ENCODE peak calls at places on chromosome 16, in seven cellular contexts. U is breast epithelium, O is cardiac fibroblast, E is heart right ventricle, C is ascending aorta, M is astrocyte of the spinal cord, V is right atrium auricular region. D is an unnamed sample.

GRCh38 chr16:78271981-78272380 is 172.5 kb downstream of the WWOX start:
- DNase-seq in U (no peak), M (no peak), V (no peak), E (no peak), O (no peak), C (no peak), D (no peak)

GRCh38 chr16:24848065-24848464 is 2.3 kb downstream of the SLC5A11 start:
- DNase-seq in C (no peak), V (no peak), O (peak; percentile 61), U (no peak), E (no peak), M (peak; percentile 67), D (no peak)

GRCh38 chr16:66502020-66502913 is 47.7 kb downstream of the TK2 start:
- DNase-seq in C (peak; percentile 89), V (peak; percentile 82), O (peak; percentile 72), M (no peak), U (peak; percentile 56), E (no peak), D (no peak)

GRCh38 chr16:66267287-66268137 is 99.0 kb upstream of the CDH5 start:
- DNase-seq in U (peak; percentile 35), C (no peak), V (peak; percentile 50), E (no peak), O (peak; percentile 14), M (no peak), D (peak; percentile 83)

GRCh38 chr16:86581458-86581857 is 3.1 kb downstream of the FOXL1 start:
- DNase-seq in U (no peak), E (no peak), C (no peak), V (no peak), M (peak; percentile 66), O (no peak), D (no peak)

GRCh38 chr16:57042157-57043111 is 49.9 kb upstream of the CPNE2 start:
- DNase-seq in U (no peak), M (peak; percentile 44), C (no peak), O (no peak), V (no peak), E (no peak), D (no peak)

GRCh38 chr16:55391760-55392375 is 67.9 kb downstream of the IRX6 start:
- DNase-seq in C (no peak), U (no peak), O (no peak), V (no peak), M (no peak), E (no peak), D (no peak)

GRCh38 chr16:17358350-17358749 is 112.4 kb downstream of the XYLT1 start:
- DNase-seq in M (no peak), O (no peak), V (no peak), C (no peak), E (no peak), U (no peak), D (no peak)

GRCh38 chr16:82657239-82657638 is 30.5 kb downstream of the CDH13 start:
- DNase-seq in C (no peak), V (no peak), O (peak; percentile 49), U (no peak), M (peak; percentile 56), E (no peak), D (no peak)

GRCh38 chr16:82655720-82656500 is 29.1 kb downstream of the CDH13 start:
- DNase-seq in C (no peak), E (no peak), M (no peak), U (no peak), V (no peak), O (no peak), D (no peak)

GRCh38 chr16:82660078-82660645 is 33.4 kb downstream of the CDH13 start:
- DNase-seq in C (no peak), M (peak; percentile 55), E (no peak), V (no peak), U (no peak), O (peak; percentile 65), D (no peak)

GRCh38 chr16:82658796-82659195 is 32.0 kb downstream of the CDH13 start:
- DNase-seq in C (no peak), U (no peak), O (no peak), V (no peak), M (no peak), E (no peak), D (no peak)

DNA sequence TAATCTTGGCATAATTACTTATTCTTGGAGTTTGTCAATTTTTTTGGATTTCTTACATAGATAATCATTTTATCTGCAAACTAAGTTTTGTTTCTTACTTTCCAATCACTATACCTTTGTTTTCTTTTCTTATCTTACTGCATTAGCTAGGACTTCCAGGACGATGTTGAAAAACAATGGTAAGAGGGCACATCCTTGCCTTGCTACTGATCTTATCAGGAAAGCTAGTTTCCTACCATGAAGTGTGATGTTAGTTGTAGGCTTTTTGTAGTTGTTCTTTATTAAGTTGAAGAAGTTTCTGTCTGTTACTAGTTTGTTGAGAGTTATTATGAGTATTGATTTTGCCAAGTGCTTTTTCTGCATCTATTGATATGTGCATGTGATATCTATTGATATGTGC is 31.0 kb downstream of the CDH13 start:
- DNase-seq in V (no peak), O (no peak), C (no peak), E (no peak), M (no peak), U (no peak), D (no peak)
- TF ChIP-seq CTCF in V (no peak), O (no peak), C (no peak), E (no peak), M (no peak), U (no peak), D (no peak)

DNA sequence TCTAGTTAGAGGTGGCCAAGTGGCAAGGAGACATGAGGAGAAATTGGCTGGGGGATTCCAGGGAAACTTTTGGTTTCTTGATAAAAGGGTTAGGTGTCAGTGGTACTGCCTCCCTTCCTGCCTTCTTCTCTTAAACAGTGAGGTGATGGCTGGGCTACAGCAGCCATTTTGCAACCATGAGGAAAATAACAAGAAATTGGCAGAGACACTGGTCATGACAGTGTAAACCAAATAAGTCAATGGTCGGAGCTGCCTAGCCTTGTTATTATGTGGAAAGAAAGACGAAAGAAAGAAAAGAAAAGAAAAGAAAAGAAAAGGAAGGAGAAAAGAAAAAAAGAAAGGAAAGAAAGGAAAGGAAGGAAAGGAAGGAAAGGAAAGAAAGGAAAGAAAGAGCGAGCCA is 63.9 kb downstream of the CPPED1 start:
- DNase-seq in M (no peak), C (no peak), V (no peak), E (no peak), O (no peak), U (no peak), D (no peak)
- H3K4me3 ChIP-seq in M (no peak overlapping the region), C (no peak overlapping the region), V (no peak overlapping the region), E (no peak overlapping the region), O (no peak overlapping the region), U (no peak overlapping the region), D (no peak overlapping the region)

DNA sequence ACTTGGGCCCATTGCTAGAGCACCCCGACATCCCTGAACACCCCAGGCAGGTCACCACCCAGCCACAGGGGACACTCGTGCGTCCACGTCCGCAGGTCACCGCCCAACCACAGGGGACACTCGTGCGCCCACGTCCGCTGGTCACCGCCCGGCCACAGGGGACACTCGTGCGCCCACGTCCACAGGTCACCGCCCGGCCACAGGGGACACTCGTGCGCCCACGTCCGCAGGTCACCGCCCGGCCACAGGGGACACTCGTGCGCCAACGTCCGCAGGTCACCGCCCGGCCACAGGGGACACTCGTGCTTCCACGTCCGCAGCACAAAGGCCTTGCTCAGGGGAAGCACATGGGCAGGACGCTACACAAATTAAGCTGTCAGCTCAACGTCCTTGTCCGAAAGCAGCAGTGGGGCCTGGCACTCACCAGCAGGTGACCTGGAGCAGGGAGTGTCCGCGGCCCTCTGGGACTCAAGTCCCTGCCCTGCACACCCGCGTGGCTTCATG is 17.7 kb downstream of the GALNS start:
- DNase-seq in V (no peak), U (no peak), O (no peak), C (no peak), E (no peak), M (no peak), D (no peak)
- TF ChIP-seq CTCF in V (no peak), U (no peak), O (no peak), C (no peak), E (peak; percentile 17), M (no peak), D (no peak)

DNA sequence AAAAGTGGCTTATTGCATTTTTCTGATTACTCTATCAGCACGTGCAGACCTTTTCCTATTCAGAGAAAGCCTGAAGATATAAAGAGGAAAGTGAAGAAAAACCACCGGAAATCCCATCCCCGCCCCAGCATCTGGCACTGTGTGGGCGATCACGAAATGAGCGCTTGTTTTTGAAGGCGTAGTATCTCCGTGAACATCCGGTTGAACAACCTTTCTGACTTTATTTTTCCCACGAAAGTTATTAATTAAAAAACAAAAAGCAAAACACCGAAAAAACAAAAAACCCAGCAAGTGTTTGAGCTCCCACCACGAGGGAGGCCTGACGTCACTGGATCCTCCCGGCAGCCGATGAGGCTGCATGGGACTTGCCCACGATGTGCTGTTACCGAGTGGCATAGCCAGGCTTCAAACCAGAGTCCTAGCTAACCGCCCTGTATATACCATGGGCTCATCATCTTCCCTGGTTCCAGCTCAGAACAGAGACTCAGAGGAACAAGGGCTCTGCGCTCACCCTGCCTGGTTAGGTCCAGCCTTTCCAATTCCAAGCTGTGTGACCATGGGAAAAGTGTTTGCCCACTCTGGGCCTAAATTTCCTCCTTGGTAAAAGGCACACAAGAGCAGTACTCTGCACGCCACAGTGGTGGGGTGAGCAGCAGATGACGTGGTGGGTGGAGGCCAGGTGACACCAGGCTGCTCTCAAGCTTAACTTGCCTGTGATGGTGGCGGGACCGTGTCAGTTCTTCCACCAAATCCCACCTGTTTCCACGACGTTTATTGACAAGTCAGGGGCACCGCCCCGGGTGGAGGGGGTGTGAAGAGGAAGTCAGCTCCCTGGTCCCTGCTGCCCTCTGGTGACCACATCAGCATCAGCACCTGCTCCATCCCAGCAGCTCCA is 34.3 kb upstream of the IL21R start:
- DNase-seq in V (peak; percentile 92), M (peak; percentile 61), C (peak; percentile 87), U (peak; percentile 59), E (peak; percentile 82), O (peak; percentile 81), D (peak; percentile 72)
- H3K4me3 ChIP-seq in V (peak overlapping the region; percentile 7), M (no peak overlapping the region), C (peak overlapping the region; percentile 13), U (peak overlapping the region; percentile 20), E (peak overlapping the region; percentile 23), O (no peak overlapping the region), D (no peak overlapping the region)

GRCh38 chr16:88662222-88662842 is 559 bp downstream of the MVD start:
- DNase-seq in O (no peak), C (peak; percentile 58), E (no peak), V (no peak), M (no peak), U (no peak), D (no peak)
- TF ChIP-seq CTCF in O (no peak), C (no peak), E (no peak), V (no peak), M (no peak), U (no peak), D (no peak)

DNA sequence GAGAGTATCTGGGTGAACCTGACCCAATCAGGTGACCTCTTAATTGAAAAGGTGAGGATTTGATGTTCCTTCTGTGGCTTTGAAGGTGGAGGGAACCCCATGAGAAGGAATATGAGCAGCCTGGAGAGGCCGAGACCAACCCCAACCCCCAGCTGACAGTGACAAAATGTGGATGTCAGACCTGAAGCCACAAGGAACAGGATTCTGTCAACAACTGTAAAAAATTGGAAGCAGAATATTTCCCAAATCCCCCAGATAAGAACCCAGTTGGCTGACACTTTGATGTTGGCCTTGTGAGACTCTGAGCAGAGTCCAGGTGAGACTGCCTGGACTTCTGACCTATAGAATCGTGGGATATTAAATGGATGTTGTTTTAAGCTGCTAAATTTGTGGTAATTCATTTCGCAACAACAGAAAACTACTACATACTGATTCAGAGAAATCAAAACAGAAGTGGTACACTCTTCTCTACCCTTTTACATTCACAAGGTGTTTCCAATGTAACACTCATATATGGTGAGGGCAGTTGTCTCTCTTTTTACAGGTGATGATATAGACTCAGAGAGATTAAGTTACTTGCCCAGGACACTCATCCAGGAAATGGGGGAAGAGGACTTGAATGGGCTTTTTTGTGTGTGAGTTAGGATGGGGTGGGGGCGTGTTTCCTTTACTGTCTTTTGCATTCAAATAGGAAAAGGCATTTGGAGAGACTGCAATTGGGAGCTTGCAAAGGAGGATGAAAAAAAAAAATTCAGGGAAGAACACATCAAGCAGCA is 29.8 kb upstream of the SALL1 start:
- DNase-seq in M (no peak), V (no peak), O (no peak), C (no peak), E (no peak), U (no peak), D (no peak)
- H3K4me3 ChIP-seq in M (no peak overlapping the region), V (no peak overlapping the region), O (no peak overlapping the region), C (no peak overlapping the region), E (no peak overlapping the region), U (no peak overlapping the region), D (no peak overlapping the region)

D was measured in lower leg skin.